ENCODE peak calls at places on chromosome 12, in four cellular contexts. W is K562, P is tibial artery, X is body of pancreas. G is an unnamed sample.

GRCh38 chr12:108816652-108817335 is 40.6 kb downstream of the SSH1 start:
- DNase-seq in X (no peak), P (no peak), W (no peak), G (peak; percentile 24)

GRCh38 chr12:113838896-113839295 is 127.2 kb downstream of the RBM19 start:
- DNase-seq in X (no peak), W (no peak), P (no peak), G (no peak)

GRCh38 chr12:109875572-109876131 is 4.7 kb downstream of the GLTP start:
- DNase-seq in W (no peak), P (no peak), X (no peak), G (no peak)

GRCh38 chr12:58537278-58537677 is 383.0 kb downstream of the LRIG3 start:
- DNase-seq in W (no peak), P (no peak), X (no peak), G (no peak)

GRCh38 chr12:23245186-23245585 is 620.2 kb downstream of the ETNK1 start:
- DNase-seq in X (no peak), W (no peak), P (no peak), G (no peak)

GRCh38 chr12:108519558-108519957 is 4.5 kb downstream of the FICD start:
- DNase-seq in W (peak; percentile 52), X (no peak), P (no peak), G (peak; percentile 10)

GRCh38 chr12:3885179-3886094 is 12.2 kb upstream of the PARP11 start:
- DNase-seq in X (peak; percentile 24), W (peak; percentile 6), P (peak; percentile 24), G (peak; percentile 63)

GRCh38 chr12:10220398-10221077 is 7.9 kb downstream of the GABARAPL1 start:
- DNase-seq in P (peak; percentile 87), X (peak; percentile 87), W (no peak), G (no peak)

GRCh38 chr12:124556067-124556466 is 11.3 kb downstream of the NCOR2 start:
- DNase-seq in X (no peak), W (no peak), P (no peak), G (no peak)

GRCh38 chr12:29287622-29288021 is 93.3 kb downstream of the ERGIC2 start:
- DNase-seq in W (no peak), P (no peak), X (no peak), G (no peak)

GRCh38 chr12:65156366-65156831 is 13.0 kb upstream of the LEMD3 start:
- DNase-seq in P (no peak), W (no peak), X (no peak), G (no peak)

GRCh38 chr12:80041691-80042090 is 57.6 kb upstream of the OTOGL start:
- DNase-seq in W (no peak), P (no peak), X (no peak), G (no peak)

GRCh38 chr12:90043264-90043663 is 334.6 kb upstream of the ATP2B1 start:
- DNase-seq in X (no peak), W (no peak), P (no peak), G (no peak)

GRCh38 chr12:38669530-38669929 is 235.9 kb downstream of the CPNE8 start:
- DNase-seq in X (no peak), W (no peak), P (no peak), G (peak; percentile 56)

GRCh38 chr12:118055144-118055557 is 5.8 kb downstream of the WSB2 start:
- DNase-seq in P (peak; percentile 30), X (peak; percentile 54), W (peak; percentile 46), G (peak; percentile 88)

GRCh38 chr12:120965534-120966091 is 12.7 kb upstream of the HNF1A start:
- DNase-seq in P (no peak), W (no peak), X (no peak), G (no peak)

G was measured in erythroblast.